ENCODE peak calls at places on chromosomes 3 and 15, in seven cellular contexts. Y is tibial artery, D is body of pancreas, S is IMR-90, I is Caco-2, P is HCT116, N is spleen. V is an unnamed sample.
A peak's percentile ranks its signal among the peaks of the same experiment; 100 is the strongest.

GRCh38 chr15:95596487-95596886 is 734.0 kb upstream of the NR2F2 start:
- DNase-seq in Y (peak; percentile 28), P (no peak), S (no peak), I (no peak), N (no peak), D (no peak), V (no peak)

GRCh38 chr3:54056521-54056920 is 65.8 kb upstream of the CACNA2D3 start:
- DNase-seq in Y (no peak), N (no peak), D (no peak), P (no peak), S (no peak), I (no peak), V (no peak)

GRCh38 chr15:99130765-99131440 is 26.0 kb downstream of the SYNM start:
- DNase-seq in S (no peak), D (no peak), Y (no peak), I (no peak), N (no peak), P (no peak), V (no peak)

GRCh38 chr15:69074011-69074842 is 59.7 kb downstream of the NOX5 start:
- DNase-seq in P (no peak), S (peak; percentile 54), D (peak; percentile 47), I (peak; percentile 75), Y (peak; percentile 40), N (no peak), V (no peak)

GRCh38 chr15:87547470-87548181 is 708.9 kb downstream of the NTRK3 start:
- DNase-seq in N (no peak), S (no peak), P (no peak), I (no peak), Y (no peak), D (no peak), V (no peak)

GRCh38 chr3:13598926-13599886 is 50.3 kb downstream of the FBLN2 start:
- DNase-seq in S (peak; percentile 48), P (no peak), N (peak; percentile 40), I (no peak), Y (no peak), D (peak; percentile 75), V (no peak)

GRCh38 chr3:29239377-29239776 is 41.5 kb upstream of the RBMS3 start:
- DNase-seq in N (no peak), Y (no peak), S (peak; percentile 18), I (no peak), D (no peak), P (no peak), V (no peak)

GRCh38 chr15:38255690-38256089 is 3.1 kb downstream of the SPRED1 start:
- DNase-seq in P (no peak), N (no peak), Y (no peak), S (no peak), D (no peak), I (no peak), V (no peak)

GRCh38 chr3:45218578-45219390 is 7.3 kb downstream of the TMEM158 start:
- DNase-seq in N (no peak), P (no peak), S (peak; percentile 76), Y (no peak), D (no peak), I (no peak), V (no peak)

GRCh38 chr3:38232701-38233100 is 32.9 kb upstream of the SLC22A13 start:
- DNase-seq in S (no peak), I (no peak), D (no peak), P (no peak), Y (no peak), N (no peak), V (no peak)
- H3K36me3 ChIP-seq in S (peaks cover 8% of the 10 kb centered on the region), I (peaks cover 3% of the 10 kb centered on the region), D (peaks cover 2% of the 10 kb centered on the region), P (peaks cover 5% of the 10 kb centered on the region), Y (peaks cover 39% of the 10 kb centered on the region), N (peaks cover 3% of the 10 kb centered on the region), V (peaks cover 31% of the 10 kb centered on the region)

DNA sequence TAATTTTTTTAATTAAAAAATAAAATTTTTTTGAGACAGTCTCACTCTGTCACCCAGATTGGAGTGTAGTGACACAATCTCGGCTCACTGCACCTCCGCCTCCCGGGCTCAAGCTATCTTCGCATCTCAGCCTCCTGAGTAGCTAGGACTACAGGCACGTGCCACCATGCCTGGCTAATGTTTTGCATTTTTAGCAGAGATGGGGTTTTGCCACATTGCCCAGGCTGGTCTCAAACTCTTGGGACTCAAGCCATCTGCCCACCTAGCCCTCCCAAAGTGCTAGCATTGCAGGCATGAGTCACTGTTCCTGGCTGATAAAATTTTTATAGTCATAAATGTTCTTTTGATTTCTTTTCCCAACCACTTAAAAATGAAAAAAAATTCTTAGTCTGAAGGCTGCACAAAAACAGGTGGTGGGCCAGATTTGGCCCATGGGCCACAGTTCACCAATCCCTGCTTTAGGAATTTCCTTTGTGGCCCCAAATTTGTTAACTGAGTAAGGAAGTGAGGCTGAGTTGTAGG is 9.2 kb downstream of the UBA5 start:
- DNase-seq in D (no peak), I (no peak), Y (no peak), S (peak; percentile 13), N (no peak), P (no peak), V (no peak)
- H3K36me3 ChIP-seq in D (peaks cover 20% of the 10 kb centered on the region), I (peaks cover 2% of the 10 kb centered on the region), Y (peaks cover 31% of the 10 kb centered on the region), S (peaks cover 12% of the 10 kb centered on the region), N (peaks cover 2% of the 10 kb centered on the region), P (peaks cover 24% of the 10 kb centered on the region), V (peaks cover 12% of the 10 kb centered on the region)

GRCh38 chr3:123123716-123124616 is 57.1 kb downstream of the PDIA5 start:
- DNase-seq in Y (no peak), N (peak; percentile 62), D (no peak), S (no peak), I (no peak), P (no peak), V (no peak)

GRCh38 chr3:123129052-123129451 is 62.2 kb downstream of the PDIA5 start:
- DNase-seq in I (no peak), S (no peak), D (no peak), P (no peak), Y (no peak), N (peak; percentile 41), V (no peak)

GRCh38 chr3:123126653-123127052 is 59.8 kb downstream of the PDIA5 start:
- DNase-seq in Y (no peak), P (no peak), I (no peak), D (no peak), N (peak; percentile 31), S (no peak), V (no peak)

GRCh38 chr3:123124936-123125335 is 58.1 kb downstream of the PDIA5 start:
- DNase-seq in N (peak; percentile 51), Y (no peak), S (no peak), I (no peak), P (no peak), D (no peak), V (no peak)

GRCh38 chr3:123126051-123126450 is 59.2 kb downstream of the PDIA5 start:
- DNase-seq in P (no peak), I (no peak), D (no peak), S (no peak), N (peak; percentile 48), Y (no peak), V (no peak)
- H3K36me3 ChIP-seq in P (peaks cover 34% of the 10 kb centered on the region), I (peaks cover 4% of the 10 kb centered on the region), D (peaks cover 11% of the 10 kb centered on the region), S (peaks cover 43% of the 10 kb centered on the region), N (no peaks in the 10 kb centered on the region), Y (peaks cover 30% of the 10 kb centered on the region), V (peaks cover 3% of the 10 kb centered on the region)

DNA sequence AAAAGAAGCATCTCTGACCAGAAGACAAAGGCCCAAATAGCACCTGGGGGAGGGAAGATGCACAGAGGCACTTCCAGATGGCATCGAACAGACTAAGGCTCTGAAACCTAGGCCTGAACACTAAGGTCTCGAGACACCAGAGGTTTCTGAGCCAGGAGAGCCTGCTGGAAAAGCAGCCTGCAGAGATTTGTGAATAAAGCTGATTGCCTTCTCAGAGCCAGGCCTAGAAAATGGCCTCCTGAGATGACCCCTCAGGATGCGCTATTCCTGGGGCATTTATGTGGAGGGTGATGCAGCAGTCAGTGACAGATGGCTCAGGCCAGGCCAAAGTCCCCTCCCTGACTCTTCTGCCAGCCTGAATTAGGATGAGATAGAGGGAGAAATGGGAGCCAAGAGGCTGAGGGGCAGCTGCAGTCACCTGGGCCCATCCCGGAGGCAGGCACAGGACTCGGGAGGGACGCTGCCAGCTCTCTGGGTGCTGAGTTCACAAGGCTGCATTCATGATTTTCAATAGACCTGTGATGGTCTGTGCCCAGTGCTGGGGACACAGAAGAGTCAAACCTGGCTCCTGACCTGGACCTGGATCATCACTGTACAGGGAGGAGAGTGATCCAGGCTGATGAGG is 6.9 kb downstream of the PRSS50 start:
- DNase-seq in I (peak; percentile 17), D (no peak), P (no peak), N (no peak), Y (no peak), S (no peak), V (no peak)
- H3K36me3 ChIP-seq in I (no peaks in the 10 kb centered on the region), D (no peaks in the 10 kb centered on the region), P (no peaks in the 10 kb centered on the region), N (no peaks in the 10 kb centered on the region), Y (no peaks in the 10 kb centered on the region), S (no peaks in the 10 kb centered on the region), V (no peaks in the 10 kb centered on the region)

V was measured in CD4-positive, alpha-beta memory T cell.